ENCODE peak calls at places on chromosomes 11 and 22, in ten cellular contexts. One of them, this sample, is unnamed.

GRCh38 chr11:92870241-92870826 is 99.1 kb upstream of the MTNR1B start:
- DNase-seq in astrocyte of the hippocampus: peak
- DNase-seq in ecto neural progenitor cell: no peak
- DNase-seq in neural crest cell: no peak
- DNase-seq in GM04504: no peak
- DNase-seq in activated CD4-positive, alpha-beta memory T cell treated with anti-CD3 and anti-CD28 coated beads for 36 hours: no peak
- DNase-seq in stimulated activated CD4-positive, alpha-beta T cell treated with anti-CD3 and anti-CD28 coated beads, Interleukin-12 subunit alpha, Interleukin-12 subunit beta, amount 100 ng/mL, for 24 hours: no peak
- DNase-seq in NCI-H1092: no peak
- DNase-seq in GM19239: no peak
- DNase-seq in PC-9: no peak
- DNase-seq in this sample: no peak

GRCh38 chr11:67376421-67376820 is 3.0 kb upstream of the CLCF1 start:
- DNase-seq in astrocyte of the hippocampus: no peak
- DNase-seq in ecto neural progenitor cell: no peak
- DNase-seq in neural crest cell: no peak
- DNase-seq in GM04504: no peak
- DNase-seq in activated CD4-positive, alpha-beta memory T cell treated with anti-CD3 and anti-CD28 coated beads for 36 hours: no peak
- DNase-seq in stimulated activated CD4-positive, alpha-beta T cell treated with anti-CD3 and anti-CD28 coated beads, Interleukin-12 subunit alpha, Interleukin-12 subunit beta, amount 100 ng/mL, for 24 hours: no peak
- DNase-seq in NCI-H1092: no peak
- DNase-seq in GM19239: no peak
- DNase-seq in PC-9: no peak
- DNase-seq in this sample: no peak

GRCh38 chr11:4677948-4678347 is 19.7 kb downstream of the OR51E2 start:
- DNase-seq in astrocyte of the hippocampus: no peak
- DNase-seq in ecto neural progenitor cell: no peak
- DNase-seq in neural crest cell: no peak
- DNase-seq in GM04504: no peak
- DNase-seq in activated CD4-positive, alpha-beta memory T cell treated with anti-CD3 and anti-CD28 coated beads for 36 hours: no peak
- DNase-seq in stimulated activated CD4-positive, alpha-beta T cell treated with anti-CD3 and anti-CD28 coated beads, Interleukin-12 subunit alpha, Interleukin-12 subunit beta, amount 100 ng/mL, for 24 hours: no peak
- DNase-seq in NCI-H1092: peak
- DNase-seq in GM19239: no peak
- DNase-seq in PC-9: no peak
- DNase-seq in this sample: no peak

GRCh38 chr11:548700-549603 is 11.6 kb downstream of the LMNTD2 start:
- DNase-seq in astrocyte of the hippocampus: peak
- DNase-seq in ecto neural progenitor cell: no peak
- DNase-seq in neural crest cell: no peak
- DNase-seq in GM04504: no peak
- DNase-seq in activated CD4-positive, alpha-beta memory T cell treated with anti-CD3 and anti-CD28 coated beads for 36 hours: no peak
- DNase-seq in stimulated activated CD4-positive, alpha-beta T cell treated with anti-CD3 and anti-CD28 coated beads, Interleukin-12 subunit alpha, Interleukin-12 subunit beta, amount 100 ng/mL, for 24 hours: no peak
- DNase-seq in NCI-H1092: no peak
- DNase-seq in GM19239: no peak
- DNase-seq in PC-9: no peak
- DNase-seq in this sample: no peak

GRCh38 chr22:31436132-31436531 is 36.7 kb downstream of the DRG1 start:
- DNase-seq in astrocyte of the hippocampus: peak
- DNase-seq in ecto neural progenitor cell: no peak
- DNase-seq in neural crest cell: no peak
- DNase-seq in GM04504: no peak
- DNase-seq in activated CD4-positive, alpha-beta memory T cell treated with anti-CD3 and anti-CD28 coated beads for 36 hours: no peak
- DNase-seq in stimulated activated CD4-positive, alpha-beta T cell treated with anti-CD3 and anti-CD28 coated beads, Interleukin-12 subunit alpha, Interleukin-12 subunit beta, amount 100 ng/mL, for 24 hours: no peak
- DNase-seq in NCI-H1092: no peak
- DNase-seq in GM19239: no peak
- DNase-seq in PC-9: no peak
- DNase-seq in this sample: no peak

GRCh38 chr22:22112533-22113294 is 130.1 kb upstream of the TOP3B start:
- DNase-seq in astrocyte of the hippocampus: no peak
- DNase-seq in ecto neural progenitor cell: no peak
- DNase-seq in neural crest cell: no peak
- DNase-seq in GM04504: no peak
- DNase-seq in activated CD4-positive, alpha-beta memory T cell treated with anti-CD3 and anti-CD28 coated beads for 36 hours: no peak
- DNase-seq in stimulated activated CD4-positive, alpha-beta T cell treated with anti-CD3 and anti-CD28 coated beads, Interleukin-12 subunit alpha, Interleukin-12 subunit beta, amount 100 ng/mL, for 24 hours: no peak
- DNase-seq in NCI-H1092: no peak
- DNase-seq in GM19239: no peak
- DNase-seq in PC-9: no peak
- DNase-seq in this sample: no peak

GRCh38 chr22:33883561-33883960 is 36.7 kb downstream of the LARGE1 start:
- DNase-seq in astrocyte of the hippocampus: peak
- DNase-seq in ecto neural progenitor cell: no peak
- DNase-seq in neural crest cell: no peak
- DNase-seq in GM04504: no peak
- DNase-seq in activated CD4-positive, alpha-beta memory T cell treated with anti-CD3 and anti-CD28 coated beads for 36 hours: no peak
- DNase-seq in stimulated activated CD4-positive, alpha-beta T cell treated with anti-CD3 and anti-CD28 coated beads, Interleukin-12 subunit alpha, Interleukin-12 subunit beta, amount 100 ng/mL, for 24 hours: no peak
- DNase-seq in NCI-H1092: no peak
- DNase-seq in GM19239: no peak
- DNase-seq in PC-9: peak
- DNase-seq in this sample: no peak

GRCh38 chr22:43100223-43100622 is 10.3 kb upstream of the BIK start:
- DNase-seq in astrocyte of the hippocampus: no peak
- DNase-seq in ecto neural progenitor cell: no peak
- DNase-seq in neural crest cell: no peak
- DNase-seq in GM04504: no peak
- DNase-seq in activated CD4-positive, alpha-beta memory T cell treated with anti-CD3 and anti-CD28 coated beads for 36 hours: no peak
- DNase-seq in stimulated activated CD4-positive, alpha-beta T cell treated with anti-CD3 and anti-CD28 coated beads, Interleukin-12 subunit alpha, Interleukin-12 subunit beta, amount 100 ng/mL, for 24 hours: no peak
- DNase-seq in NCI-H1092: no peak
- DNase-seq in GM19239: no peak
- DNase-seq in PC-9: peak
- DNase-seq in this sample: no peak

GRCh38 chr11:122516686-122517085 is 138.8 kb upstream of the UBASH3B start:
- DNase-seq in astrocyte of the hippocampus: no peak
- DNase-seq in ecto neural progenitor cell: no peak
- DNase-seq in neural crest cell: no peak
- DNase-seq in GM04504: no peak
- DNase-seq in activated CD4-positive, alpha-beta memory T cell treated with anti-CD3 and anti-CD28 coated beads for 36 hours: no peak
- DNase-seq in stimulated activated CD4-positive, alpha-beta T cell treated with anti-CD3 and anti-CD28 coated beads, Interleukin-12 subunit alpha, Interleukin-12 subunit beta, amount 100 ng/mL, for 24 hours: no peak
- DNase-seq in NCI-H1092: no peak
- DNase-seq in GM19239: no peak
- DNase-seq in PC-9: no peak
- DNase-seq in this sample: no peak

GRCh38 chr11:1276866-1277615 is 32.4 kb downstream of the TOLLIP start:
- DNase-seq in astrocyte of the hippocampus: no peak
- DNase-seq in ecto neural progenitor cell: no peak
- DNase-seq in neural crest cell: no peak
- DNase-seq in GM04504: no peak
- DNase-seq in activated CD4-positive, alpha-beta memory T cell treated with anti-CD3 and anti-CD28 coated beads for 36 hours: no peak
- DNase-seq in stimulated activated CD4-positive, alpha-beta T cell treated with anti-CD3 and anti-CD28 coated beads, Interleukin-12 subunit alpha, Interleukin-12 subunit beta, amount 100 ng/mL, for 24 hours: no peak
- DNase-seq in NCI-H1092: no peak
- DNase-seq in GM19239: no peak
- DNase-seq in PC-9: no peak
- DNase-seq in this sample: no peak

GRCh38 chr11:28756977-28757376 is 648.8 kb downstream of the METTL15 start:
- DNase-seq in astrocyte of the hippocampus: peak
- DNase-seq in ecto neural progenitor cell: no peak
- DNase-seq in neural crest cell: no peak
- DNase-seq in GM04504: peak
- DNase-seq in activated CD4-positive, alpha-beta memory T cell treated with anti-CD3 and anti-CD28 coated beads for 36 hours: no peak
- DNase-seq in stimulated activated CD4-positive, alpha-beta T cell treated with anti-CD3 and anti-CD28 coated beads, Interleukin-12 subunit alpha, Interleukin-12 subunit beta, amount 100 ng/mL, for 24 hours: no peak
- DNase-seq in NCI-H1092: no peak
- DNase-seq in GM19239: no peak
- DNase-seq in PC-9: peak
- DNase-seq in this sample: no peak

GRCh38 chr11:72039108-72039850 is 40.6 kb downstream of the IL18BP start:
- DNase-seq in astrocyte of the hippocampus: peak
- DNase-seq in ecto neural progenitor cell: no peak
- DNase-seq in neural crest cell: no peak
- DNase-seq in GM04504: no peak
- DNase-seq in activated CD4-positive, alpha-beta memory T cell treated with anti-CD3 and anti-CD28 coated beads for 36 hours: no peak
- DNase-seq in stimulated activated CD4-positive, alpha-beta T cell treated with anti-CD3 and anti-CD28 coated beads, Interleukin-12 subunit alpha, Interleukin-12 subunit beta, amount 100 ng/mL, for 24 hours: no peak
- DNase-seq in NCI-H1092: no peak
- DNase-seq in GM19239: no peak
- DNase-seq in PC-9: no peak
- DNase-seq in this sample: no peak

GRCh38 chr11:65781152-65781961 is 581 bp upstream of the AP5B1 start:
- DNase-seq in astrocyte of the hippocampus: peak
- DNase-seq in ecto neural progenitor cell: peak
- DNase-seq in neural crest cell: peak
- DNase-seq in GM04504: no peak
- DNase-seq in activated CD4-positive, alpha-beta memory T cell treated with anti-CD3 and anti-CD28 coated beads for 36 hours: no peak
- DNase-seq in stimulated activated CD4-positive, alpha-beta T cell treated with anti-CD3 and anti-CD28 coated beads, Interleukin-12 subunit alpha, Interleukin-12 subunit beta, amount 100 ng/mL, for 24 hours: no peak
- DNase-seq in NCI-H1092: no peak
- DNase-seq in GM19239: no peak
- DNase-seq in PC-9: peak
- DNase-seq in this sample: no peak

GRCh38 chr22:23213581-23214341 is 33.5 kb downstream of the BCR start:
- DNase-seq in astrocyte of the hippocampus: no peak
- DNase-seq in ecto neural progenitor cell: no peak
- DNase-seq in neural crest cell: no peak
- DNase-seq in GM04504: no peak
- DNase-seq in activated CD4-positive, alpha-beta memory T cell treated with anti-CD3 and anti-CD28 coated beads for 36 hours: no peak
- DNase-seq in stimulated activated CD4-positive, alpha-beta T cell treated with anti-CD3 and anti-CD28 coated beads, Interleukin-12 subunit alpha, Interleukin-12 subunit beta, amount 100 ng/mL, for 24 hours: no peak
- DNase-seq in NCI-H1092: no peak
- DNase-seq in GM19239: no peak
- DNase-seq in PC-9: no peak
- DNase-seq in this sample: no peak

GRCh38 chr11:81449588-81450155 is 1284.0 kb downstream of the FAM181B start:
- DNase-seq in astrocyte of the hippocampus: peak
- DNase-seq in ecto neural progenitor cell: no peak
- DNase-seq in neural crest cell: no peak
- DNase-seq in GM04504: no peak
- DNase-seq in activated CD4-positive, alpha-beta memory T cell treated with anti-CD3 and anti-CD28 coated beads for 36 hours: no peak
- DNase-seq in stimulated activated CD4-positive, alpha-beta T cell treated with anti-CD3 and anti-CD28 coated beads, Interleukin-12 subunit alpha, Interleukin-12 subunit beta, amount 100 ng/mL, for 24 hours: no peak
- DNase-seq in NCI-H1092: no peak
- DNase-seq in GM19239: no peak
- DNase-seq in PC-9: no peak
- DNase-seq in this sample: no peak

GRCh38 chr11:122808494-122808893 is 29.8 kb upstream of the CRTAM start:
- DNase-seq in astrocyte of the hippocampus: no peak
- DNase-seq in ecto neural progenitor cell: no peak
- DNase-seq in neural crest cell: no peak
- DNase-seq in GM04504: no peak
- DNase-seq in activated CD4-positive, alpha-beta memory T cell treated with anti-CD3 and anti-CD28 coated beads for 36 hours: peak
- DNase-seq in stimulated activated CD4-positive, alpha-beta T cell treated with anti-CD3 and anti-CD28 coated beads, Interleukin-12 subunit alpha, Interleukin-12 subunit beta, amount 100 ng/mL, for 24 hours: no peak
- DNase-seq in NCI-H1092: no peak
- DNase-seq in GM19239: peak
- DNase-seq in PC-9: no peak
- DNase-seq in this sample: no peak

GRCh38 chr22:30612789-30613188 is 5.8 kb downstream of the TCN2 start:
- DNase-seq in astrocyte of the hippocampus: no peak
- DNase-seq in ecto neural progenitor cell: no peak
- DNase-seq in neural crest cell: no peak
- DNase-seq in GM04504: no peak
- DNase-seq in activated CD4-positive, alpha-beta memory T cell treated with anti-CD3 and anti-CD28 coated beads for 36 hours: no peak
- DNase-seq in stimulated activated CD4-positive, alpha-beta T cell treated with anti-CD3 and anti-CD28 coated beads, Interleukin-12 subunit alpha, Interleukin-12 subunit beta, amount 100 ng/mL, for 24 hours: no peak
- DNase-seq in NCI-H1092: no peak
- DNase-seq in GM19239: no peak
- DNase-seq in PC-9: no peak
- DNase-seq in this sample: no peak

GRCh38 chr22:38751422-38752346 is 4.1 kb downstream of the SUN2 start:
- DNase-seq in astrocyte of the hippocampus: peak
- DNase-seq in ecto neural progenitor cell: no peak
- DNase-seq in neural crest cell: no peak
- DNase-seq in GM04504: no peak
- DNase-seq in activated CD4-positive, alpha-beta memory T cell treated with anti-CD3 and anti-CD28 coated beads for 36 hours: peak
- DNase-seq in stimulated activated CD4-positive, alpha-beta T cell treated with anti-CD3 and anti-CD28 coated beads, Interleukin-12 subunit alpha, Interleukin-12 subunit beta, amount 100 ng/mL, for 24 hours: no peak
- DNase-seq in NCI-H1092: no peak
- DNase-seq in GM19239: peak
- DNase-seq in PC-9: peak
- DNase-seq in this sample: peak

GRCh38 chr11:75195164-75195962 is 44.5 kb downstream of the SLCO2B1 start:
- DNase-seq in astrocyte of the hippocampus: no peak
- DNase-seq in ecto neural progenitor cell: no peak
- DNase-seq in neural crest cell: no peak
- DNase-seq in GM04504: no peak
- DNase-seq in activated CD4-positive, alpha-beta memory T cell treated with anti-CD3 and anti-CD28 coated beads for 36 hours: no peak
- DNase-seq in stimulated activated CD4-positive, alpha-beta T cell treated with anti-CD3 and anti-CD28 coated beads, Interleukin-12 subunit alpha, Interleukin-12 subunit beta, amount 100 ng/mL, for 24 hours: no peak
- DNase-seq in NCI-H1092: peak
- DNase-seq in GM19239: no peak
- DNase-seq in PC-9: no peak
- DNase-seq in this sample: no peak

GRCh38 chr22:39182478-39183030 is 30.1 kb upstream of the CBX7 start:
- DNase-seq in astrocyte of the hippocampus: no peak
- DNase-seq in ecto neural progenitor cell: no peak
- DNase-seq in neural crest cell: no peak
- DNase-seq in GM04504: no peak
- DNase-seq in activated CD4-positive, alpha-beta memory T cell treated with anti-CD3 and anti-CD28 coated beads for 36 hours: no peak
- DNase-seq in stimulated activated CD4-positive, alpha-beta T cell treated with anti-CD3 and anti-CD28 coated beads, Interleukin-12 subunit alpha, Interleukin-12 subunit beta, amount 100 ng/mL, for 24 hours: no peak
- DNase-seq in NCI-H1092: no peak
- DNase-seq in GM19239: no peak
- DNase-seq in PC-9: no peak
- DNase-seq in this sample: no peak

GRCh38 chr22:38228873-38229740 is 27.3 kb downstream of the MAFF start:
- DNase-seq in astrocyte of the hippocampus: peak
- DNase-seq in ecto neural progenitor cell: no peak
- DNase-seq in neural crest cell: no peak
- DNase-seq in GM04504: no peak
- DNase-seq in activated CD4-positive, alpha-beta memory T cell treated with anti-CD3 and anti-CD28 coated beads for 36 hours: no peak
- DNase-seq in stimulated activated CD4-positive, alpha-beta T cell treated with anti-CD3 and anti-CD28 coated beads, Interleukin-12 subunit alpha, Interleukin-12 subunit beta, amount 100 ng/mL, for 24 hours: no peak
- DNase-seq in NCI-H1092: no peak
- DNase-seq in GM19239: no peak
- DNase-seq in PC-9: peak
- DNase-seq in this sample: no peak

GRCh38 chr11:21374381-21374780 is 705.0 kb downstream of the NELL1 start:
- DNase-seq in astrocyte of the hippocampus: no peak
- DNase-seq in ecto neural progenitor cell: no peak
- DNase-seq in neural crest cell: no peak
- DNase-seq in GM04504: no peak
- DNase-seq in activated CD4-positive, alpha-beta memory T cell treated with anti-CD3 and anti-CD28 coated beads for 36 hours: no peak
- DNase-seq in stimulated activated CD4-positive, alpha-beta T cell treated with anti-CD3 and anti-CD28 coated beads, Interleukin-12 subunit alpha, Interleukin-12 subunit beta, amount 100 ng/mL, for 24 hours: no peak
- DNase-seq in NCI-H1092: no peak
- DNase-seq in GM19239: no peak
- DNase-seq in PC-9: no peak
- DNase-seq in this sample: no peak

GRCh38 chr11:94835571-94835970 is 67.4 kb downstream of the AMOTL1 start:
- DNase-seq in astrocyte of the hippocampus: no peak
- DNase-seq in ecto neural progenitor cell: no peak
- DNase-seq in neural crest cell: no peak
- DNase-seq in GM04504: no peak
- DNase-seq in activated CD4-positive, alpha-beta memory T cell treated with anti-CD3 and anti-CD28 coated beads for 36 hours: no peak
- DNase-seq in stimulated activated CD4-positive, alpha-beta T cell treated with anti-CD3 and anti-CD28 coated beads, Interleukin-12 subunit alpha, Interleukin-12 subunit beta, amount 100 ng/mL, for 24 hours: no peak
- DNase-seq in NCI-H1092: no peak
- DNase-seq in GM19239: no peak
- DNase-seq in PC-9: no peak
- DNase-seq in this sample: no peak

GRCh38 chr22:24986816-24987215 is 34.3 kb downstream of the KIAA1671 start:
- DNase-seq in astrocyte of the hippocampus: no peak
- DNase-seq in ecto neural progenitor cell: no peak
- DNase-seq in neural crest cell: no peak
- DNase-seq in GM04504: no peak
- DNase-seq in activated CD4-positive, alpha-beta memory T cell treated with anti-CD3 and anti-CD28 coated beads for 36 hours: no peak
- DNase-seq in stimulated activated CD4-positive, alpha-beta T cell treated with anti-CD3 and anti-CD28 coated beads, Interleukin-12 subunit alpha, Interleukin-12 subunit beta, amount 100 ng/mL, for 24 hours: no peak
- DNase-seq in NCI-H1092: no peak
- DNase-seq in GM19239: no peak
- DNase-seq in PC-9: no peak
- DNase-seq in this sample: no peak

GRCh38 chr11:120248551-120249278 is 8.8 kb downstream of the POU2F3 start:
- DNase-seq in astrocyte of the hippocampus: peak
- DNase-seq in ecto neural progenitor cell: no peak
- DNase-seq in neural crest cell: no peak
- DNase-seq in GM04504: peak
- DNase-seq in activated CD4-positive, alpha-beta memory T cell treated with anti-CD3 and anti-CD28 coated beads for 36 hours: no peak
- DNase-seq in stimulated activated CD4-positive, alpha-beta T cell treated with anti-CD3 and anti-CD28 coated beads, Interleukin-12 subunit alpha, Interleukin-12 subunit beta, amount 100 ng/mL, for 24 hours: no peak
- DNase-seq in NCI-H1092: no peak
- DNase-seq in GM19239: no peak
- DNase-seq in PC-9: peak
- DNase-seq in this sample: no peak

GRCh38 chr11:2325719-2326118 is 23.9 kb downstream of the TSPAN32 start:
- DNase-seq in astrocyte of the hippocampus: peak
- DNase-seq in ecto neural progenitor cell: no peak
- DNase-seq in neural crest cell: no peak
- DNase-seq in GM04504: no peak
- DNase-seq in activated CD4-positive, alpha-beta memory T cell treated with anti-CD3 and anti-CD28 coated beads for 36 hours: no peak
- DNase-seq in stimulated activated CD4-positive, alpha-beta T cell treated with anti-CD3 and anti-CD28 coated beads, Interleukin-12 subunit alpha, Interleukin-12 subunit beta, amount 100 ng/mL, for 24 hours: no peak
- DNase-seq in NCI-H1092: no peak
- DNase-seq in GM19239: no peak
- DNase-seq in PC-9: peak
- DNase-seq in this sample: no peak

GRCh38 chr11:126411971-126412381 is 56.5 kb downstream of the ST3GAL4 start:
- DNase-seq in astrocyte of the hippocampus: no peak
- DNase-seq in ecto neural progenitor cell: no peak
- DNase-seq in neural crest cell: no peak
- DNase-seq in GM04504: no peak
- DNase-seq in activated CD4-positive, alpha-beta memory T cell treated with anti-CD3 and anti-CD28 coated beads for 36 hours: no peak
- DNase-seq in stimulated activated CD4-positive, alpha-beta T cell treated with anti-CD3 and anti-CD28 coated beads, Interleukin-12 subunit alpha, Interleukin-12 subunit beta, amount 100 ng/mL, for 24 hours: no peak
- DNase-seq in NCI-H1092: no peak
- DNase-seq in GM19239: no peak
- DNase-seq in PC-9: no peak
- DNase-seq in this sample: no peak

GRCh38 chr11:17991799-17992433 is 20.9 kb downstream of the SERGEF start:
- DNase-seq in astrocyte of the hippocampus: peak
- DNase-seq in ecto neural progenitor cell: no peak
- DNase-seq in neural crest cell: peak
- DNase-seq in GM04504: no peak
- DNase-seq in activated CD4-positive, alpha-beta memory T cell treated with anti-CD3 and anti-CD28 coated beads for 36 hours: peak
- DNase-seq in stimulated activated CD4-positive, alpha-beta T cell treated with anti-CD3 and anti-CD28 coated beads, Interleukin-12 subunit alpha, Interleukin-12 subunit beta, amount 100 ng/mL, for 24 hours: no peak
- DNase-seq in NCI-H1092: peak
- DNase-seq in GM19239: peak
- DNase-seq in PC-9: peak
- DNase-seq in this sample: peak